ENCODE peak calls at places on chromosome 17, in nine cellular contexts. S is brain microvascular endothelial cell; W is GM23338; F is SK-N-SH; R is left ventricle myocardium inferior; K is CD8-positive, alpha-beta T cell; C is left lung; J is IMR-90; M is tibial nerve. N is an unnamed sample.

GRCh38 chr17:39002991-39003715 is 36.0 kb upstream of the FBXO47 start:
- DNase-seq in J (no peak), W (no peak), C (no peak), F (no peak), M (peak; percentile 87), K (peak; percentile 32), R (peak; percentile 86), S (peak; percentile 51), N (peak; percentile 65)

GRCh38 chr17:16991349-16992009 is 19.6 kb upstream of the TNFRSF13B start:
- DNase-seq in C (peak; percentile 95), W (peak; percentile 94), K (peak; percentile 71), F (peak; percentile 91), M (peak; percentile 73), J (peak; percentile 57), S (peak; percentile 63), R (peak; percentile 85), N (peak; percentile 81)

GRCh38 chr17:65956814-65957213 is 235.1 kb downstream of the CEP112 start:
- DNase-seq in J (peak; percentile 28), C (no peak), S (peak; percentile 17), R (no peak), M (no peak), K (no peak), F (no peak), W (no peak), N (no peak)

GRCh38 chr17:42667088-42667951 is 8.2 kb downstream of the TUBG2 start:
- DNase-seq in C (no peak), F (peak; percentile 85), S (no peak), K (no peak), M (no peak), J (peak; percentile 73), W (no peak), R (no peak), N (peak; percentile 73)

GRCh38 chr17:80430446-80431245 is 15.7 kb downstream of the ENDOV start:
- DNase-seq in K (no peak), R (no peak), F (no peak), M (no peak), C (peak; percentile 55), S (no peak), W (no peak), J (no peak), N (no peak)

GRCh38 chr17:74454197-74455024 is 12.0 kb upstream of the CD300A start:
- DNase-seq in W (peak; percentile 92), R (peak; percentile 95), M (no peak), K (no peak), C (peak; percentile 99), F (no peak), J (peak; percentile 29), S (peak; percentile 55), N (no peak)

GRCh38 chr17:41060052-41060604 is at the start of gene KRTAP2-3:
- DNase-seq in C (no peak), S (peak; percentile 89), F (no peak), J (peak; percentile 97), K (no peak), R (no peak), W (no peak), M (no peak), N (no peak)

GRCh38 chr17:79949646-79950292 is 85.9 kb downstream of the TBC1D16 start:
- DNase-seq in R (peak; percentile 6), M (no peak), K (no peak), S (no peak), J (no peak), F (peak; percentile 33), C (no peak), W (peak; percentile 95), N (peak; percentile 20)

GRCh38 chr17:56548661-56549060 is 44.8 kb upstream of the NOG start:
- DNase-seq in S (no peak), M (no peak), R (no peak), J (no peak), C (no peak), F (no peak), K (no peak), W (no peak), N (no peak)

GRCh38 chr17:75240394-75241142 is 20.8 kb downstream of the GGA3 start:
- DNase-seq in F (peak; percentile 83), S (peak; percentile 26), W (peak; percentile 90), M (no peak), K (no peak), J (peak; percentile 20), C (no peak), R (no peak), N (no peak)

GRCh38 chr17:5019475-5019956 is 15.7 kb downstream of the SLC52A1 start:
- DNase-seq in W (peak; percentile 42), S (no peak), J (peak; percentile 12), F (peak; percentile 54), M (no peak), C (no peak), K (peak; percentile 42), R (no peak), N (no peak)

GRCh38 chr17:76527430-76528111 is 9.9 kb downstream of the CYGB start:
- DNase-seq in K (peak; percentile 62), J (peak; percentile 80), R (peak; percentile 73), C (peak; percentile 89), W (peak; percentile 85), S (peak; percentile 63), M (peak; percentile 67), F (peak; percentile 71), N (no peak)

GRCh38 chr17:44187131-44187899 is 543 bp downstream of the TMUB2 start:
- DNase-seq in M (no peak), W (peak; percentile 74), J (peak; percentile 46), S (no peak), K (no peak), C (peak; percentile 14), R (no peak), F (peak; percentile 88), N (no peak)

GRCh38 chr17:51142597-51142996 is 10.8 kb upstream of the NME1 start:
- DNase-seq in J (no peak), K (no peak), W (no peak), S (no peak), C (no peak), F (no peak), M (no peak), R (no peak), N (no peak)

GRCh38 chr17:75459246-75459589 is 2.8 kb downstream of the TMEM94 start:
- DNase-seq in S (no peak), J (no peak), R (no peak), C (no peak), M (no peak), K (no peak), F (no peak), W (no peak), N (no peak)

GRCh38 chr17:42325026-42325425 is 36.7 kb downstream of the STAT5A start:
- DNase-seq in S (peak; percentile 64), K (no peak), J (peak; percentile 88), R (no peak), C (no peak), W (no peak), M (no peak), F (no peak), N (no peak)

DNA sequence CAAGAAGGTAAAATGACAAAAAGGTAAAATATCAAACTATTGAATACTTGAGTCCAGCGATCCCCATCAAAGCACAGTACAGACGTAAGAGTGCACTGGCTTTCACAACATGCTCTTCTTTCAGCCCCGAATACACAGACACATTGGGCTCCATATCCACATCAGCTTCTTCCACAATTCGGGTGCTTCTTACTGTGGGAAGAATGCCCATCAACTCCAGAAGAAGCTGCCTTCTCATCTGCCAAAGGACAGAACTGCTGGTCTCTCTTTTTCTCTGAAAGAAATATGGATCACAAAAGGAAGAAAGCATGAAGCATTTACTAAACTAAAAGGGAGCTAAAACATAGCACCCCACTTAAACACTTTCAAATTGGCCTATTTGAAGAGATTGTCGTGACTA is 20.4 kb downstream of the INTS2 start:
- DNase-seq in J (no peak), W (no peak), M (no peak), F (no peak), C (no peak), R (no peak), S (no peak), K (no peak), N (no peak)
- H3K36me3 ChIP-seq in J (peaks cover 23% of the 10 kb centered on the region), W (peaks cover 31% of the 10 kb centered on the region), M (no peaks in the 10 kb centered on the region), F (peaks cover 74% of the 10 kb centered on the region), C (peaks cover 92% of the 10 kb centered on the region), R (peaks cover 93% of the 10 kb centered on the region), S (peaks cover 22% of the 10 kb centered on the region), K (peaks cover 30% of the 10 kb centered on the region), N (no peaks in the 10 kb centered on the region)

GRCh38 chr17:69462010-69462409 is 47.5 kb downstream of the MAP2K6 start:
- DNase-seq in K (no peak), J (no peak), F (no peak), S (no peak), M (no peak), W (peak; percentile 24), C (no peak), R (no peak), N (no peak)

GRCh38 chr17:69460963-69461922 is 46.7 kb downstream of the MAP2K6 start:
- DNase-seq in S (no peak), J (no peak), F (no peak), W (peak; percentile 21), M (no peak), C (no peak), K (no peak), R (no peak), N (no peak)

GRCh38 chr17:69466905-69467630 is 52.6 kb downstream of the MAP2K6 start:
- DNase-seq in C (no peak), K (no peak), R (no peak), W (peak; percentile 65), S (peak; percentile 35), F (peak; percentile 50), J (peak; percentile 62), M (no peak), N (no peak)

GRCh38 chr17:69466451-69466850 is 52.0 kb downstream of the MAP2K6 start:
- DNase-seq in S (no peak), J (no peak), C (no peak), K (no peak), R (no peak), F (no peak), M (no peak), W (peak; percentile 76), N (no peak)

GRCh38 chr17:69462882-69463281 is 48.4 kb downstream of the MAP2K6 start:
- DNase-seq in C (no peak), K (no peak), F (no peak), M (no peak), S (no peak), R (no peak), W (peak; percentile 34), J (no peak), N (no peak)
- H3K36me3 ChIP-seq in C (no peaks in the 10 kb centered on the region), K (no peaks in the 10 kb centered on the region), F (no peaks in the 10 kb centered on the region), M (no peaks in the 10 kb centered on the region), S (no peaks in the 10 kb centered on the region), R (no peaks in the 10 kb centered on the region), W (no peaks in the 10 kb centered on the region), J (no peaks in the 10 kb centered on the region), N (no peaks in the 10 kb centered on the region)

GRCh38 chr17:49789278-49789578 is 747 bp downstream of the KAT7 start:
- DNase-seq in J (no peak), M (no peak), F (no peak), S (no peak), R (no peak), C (no peak), W (no peak), K (no peak), N (no peak)
- H3K36me3 ChIP-seq in J (peaks cover 11% of the 10 kb centered on the region), M (no peaks in the 10 kb centered on the region), F (peaks cover 40% of the 10 kb centered on the region), S (peaks cover 16% of the 10 kb centered on the region), R (peaks cover 34% of the 10 kb centered on the region), C (peaks cover 28% of the 10 kb centered on the region), W (peaks cover 14% of the 10 kb centered on the region), K (peaks cover 12% of the 10 kb centered on the region), N (no peaks in the 10 kb centered on the region)

DNA sequence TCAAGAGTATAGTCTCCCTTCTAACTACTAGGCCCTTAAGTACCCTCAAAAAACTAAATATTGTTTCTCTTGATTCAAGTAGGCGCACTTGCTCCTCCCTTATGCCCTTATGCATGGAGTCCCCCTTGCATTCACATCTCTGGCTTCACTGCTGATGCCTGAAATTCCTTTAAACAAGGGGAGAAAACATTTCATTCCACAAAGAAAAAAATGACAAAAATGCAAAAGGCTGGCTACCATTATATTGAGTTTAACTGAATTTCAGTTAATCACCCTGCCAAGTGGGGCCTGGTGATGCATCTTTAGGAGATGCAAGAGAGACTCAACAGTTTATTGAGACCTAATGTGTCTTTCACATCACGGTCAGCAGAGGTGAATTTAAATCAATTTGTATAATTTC is 35.6 kb downstream of the CRLF3 start:
- DNase-seq in R (no peak), K (no peak), C (no peak), M (no peak), J (peak; percentile 41), S (no peak), F (no peak), W (peak; percentile 17), N (no peak)
- H3K36me3 ChIP-seq in R (peaks cover 87% of the 10 kb centered on the region), K (peaks cover 70% of the 10 kb centered on the region), C (peaks cover 100% of the 10 kb centered on the region), M (no peaks in the 10 kb centered on the region), J (peaks cover 28% of the 10 kb centered on the region), S (peaks cover 54% of the 10 kb centered on the region), F (peaks cover 67% of the 10 kb centered on the region), W (peaks cover 14% of the 10 kb centered on the region), N (no peaks in the 10 kb centered on the region)